ENCODE peak calls at places on chromosomes 3 and 15, in four cellular contexts. E, K, J and N are unnamed samples.

GRCh38 chr3:107897471-107898180 is 193.2 kb downstream of the CD47 start:
- DNase-seq in E (no peak), K (no peak), J (no peak), N (no peak)

GRCh38 chr3:54427501-54427900 is 305.1 kb downstream of the CACNA2D3 start:
- DNase-seq in E (no peak), K (no peak), J (no peak), N (no peak)

GRCh38 chr3:57446318-57446841 is 97.8 kb downstream of the DNAH12 start:
- DNase-seq in E (no peak), K (no peak), J (no peak), N (no peak)

GRCh38 chr3:98529856-98530459 is 1.8 kb upstream of the GPR15 start:
- DNase-seq in E (no peak), K (no peak), J (no peak), N (no peak)

GRCh38 chr3:73081140-73081539 is 19.7 kb downstream of the EBLN2 start:
- DNase-seq in E (no peak), K (no peak), J (no peak), N (no peak)

GRCh38 chr3:194714564-194714963 is 28.9 kb downstream of the FAM43A start:
- DNase-seq in E (no peak), K (no peak), J (no peak), N (no peak)

GRCh38 chr3:3636815-3637214 is 162.4 kb upstream of the LRRN1 start:
- DNase-seq in E (no peak), K (no peak), J (no peak), N (no peak)

GRCh38 chr3:184335661-184336483 is 1.5 kb upstream of the FAM131A start:
- DNase-seq in E (no peak), K (peak), J (peak), N (peak)

GRCh38 chr3:48820626-48821324 is 26.9 kb downstream of the PRKAR2A start:
- DNase-seq in E (no peak), K (peak), J (no peak), N (no peak)

GRCh38 chr3:141913150-141913811 is 36.8 kb downstream of the ATP1B3 start:
- DNase-seq in E (peak), K (peak), J (peak), N (peak)

GRCh38 chr15:58698887-58699641 is 50.4 kb downstream of the ADAM10 start:
- DNase-seq in E (no peak), K (no peak), J (no peak), N (no peak)

GRCh38 chr3:137866933-137867332 is 102.8 kb downstream of the SOX14 start:
- DNase-seq in E (no peak), K (no peak), J (no peak), N (no peak)

GRCh38 chr3:112894258-112894657 is 47.6 kb upstream of the CD200R1L start:
- DNase-seq in E (no peak), K (no peak), J (no peak), N (peak)

GRCh38 chr3:169104541-169104940 is 559.0 kb downstream of the MECOM start:
- DNase-seq in E (no peak), K (no peak), J (no peak), N (no peak)

GRCh38 chr3:11907667-11908660 is 61.3 kb upstream of the TAMM41 start:
- DNase-seq in E (no peak), K (no peak), J (no peak), N (no peak)

GRCh38 chr3:14124223-14124614 is 451 bp downstream of the CHCHD4 start:
- DNase-seq in E (peak), K (peak), J (peak), N (peak)

GRCh38 chr3:138092023-138092422 is 23.4 kb downstream of the DZIP1L start:
- DNase-seq in E (no peak), K (no peak), J (no peak), N (no peak)

GRCh38 chr3:187878776-187879524 is 133.7 kb upstream of the BCL6 start:
- DNase-seq in E (no peak), K (no peak), J (no peak), N (no peak)

GRCh38 chr3:105764378-105765376 is 104.1 kb downstream of the CBLB start:
- DNase-seq in E (no peak), K (no peak), J (no peak), N (no peak)

GRCh38 chr3:186824430-186825139 is 17.9 kb upstream of the ADIPOQ start:
- DNase-seq in E (no peak), K (no peak), J (no peak), N (no peak)

GRCh38 chr3:168620854-168621253 is 525.1 kb upstream of the GOLIM4 start:
- DNase-seq in E (no peak), K (peak), J (peak), N (no peak)

GRCh38 chr3:50256978-50257890 is 11.7 kb upstream of the SEMA3B start:
- DNase-seq in E (no peak), K (no peak), J (no peak), N (peak)

GRCh38 chr3:128879991-128880390 is 571 bp downstream of the ACAD9 start:
- DNase-seq in E (no peak), K (no peak), J (peak), N (no peak)

GRCh38 chr3:42013652-42014442 is 51.9 kb upstream of the ULK4 start:
- DNase-seq in E (no peak), K (no peak), J (no peak), N (peak)

GRCh38 chr15:56814429-56814828 is 81.1 kb upstream of the ZNF280D start:
- DNase-seq in E (no peak), K (no peak), J (no peak), N (no peak)

GRCh38 chr3:13210221-13210975 is 137.2 kb upstream of the IQSEC1 start:
- DNase-seq in E (no peak), K (no peak), J (no peak), N (no peak)

GRCh38 chr3:52002768-52003167 is 7.1 kb upstream of the RPL29 start:
- DNase-seq in E (no peak), K (no peak), J (no peak), N (no peak)

GRCh38 chr3:79113821-79114220 is 654.0 kb downstream of the ROBO1 start:
- DNase-seq in E (no peak), K (no peak), J (no peak), N (no peak)

GRCh38 chr3:100984257-100984772 is 8.9 kb downstream of the ABI3BP start:
- DNase-seq in E (no peak), K (no peak), J (no peak), N (no peak)

GRCh38 chr3:39138804-39139415 is 14.5 kb downstream of the CSRNP1 start:
- DNase-seq in E (no peak), K (no peak), J (no peak), N (no peak)

GRCh38 chr3:61569856-61570255 is 8.5 kb downstream of the PTPRG start:
- DNase-seq in E (no peak), K (peak), J (no peak), N (no peak)

GRCh38 chr3:61572879-61573278 is 11.5 kb downstream of the PTPRG start:
- DNase-seq in E (no peak), K (no peak), J (no peak), N (no peak)

GRCh38 chr3:61573441-61573840 is 12.1 kb downstream of the PTPRG start:
- DNase-seq in E (no peak), K (no peak), J (no peak), N (no peak)

GRCh38 chr3:61571516-61572336 is 10.4 kb downstream of the PTPRG start:
- DNase-seq in E (no peak), K (no peak), J (no peak), N (no peak)

DNA sequence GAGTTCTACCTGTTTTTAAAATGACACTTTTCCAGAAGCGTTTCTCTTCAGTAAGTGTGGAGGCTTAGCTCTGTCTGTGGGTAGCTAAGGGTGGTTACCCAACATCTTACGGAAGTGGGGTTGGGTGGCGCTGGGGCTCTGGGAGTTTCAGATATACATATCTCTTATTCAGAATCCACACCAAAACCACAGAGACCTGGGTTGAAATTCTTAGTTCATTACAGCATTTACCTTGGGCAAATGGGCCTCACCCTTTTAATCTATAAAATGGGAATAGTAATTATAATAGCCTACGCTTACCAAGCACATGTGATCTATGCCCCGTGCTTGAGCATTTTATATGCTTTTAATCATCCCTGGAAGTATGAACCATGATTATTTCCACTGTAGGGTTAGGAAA is 9.4 kb downstream of the PTPRG start:
- DNase-seq in E (no peak), K (no peak), J (no peak), N (no peak)
- TF ChIP-seq ESRRA in E (no peak), K (no peak), J (no peak), N (no peak)

DNA sequence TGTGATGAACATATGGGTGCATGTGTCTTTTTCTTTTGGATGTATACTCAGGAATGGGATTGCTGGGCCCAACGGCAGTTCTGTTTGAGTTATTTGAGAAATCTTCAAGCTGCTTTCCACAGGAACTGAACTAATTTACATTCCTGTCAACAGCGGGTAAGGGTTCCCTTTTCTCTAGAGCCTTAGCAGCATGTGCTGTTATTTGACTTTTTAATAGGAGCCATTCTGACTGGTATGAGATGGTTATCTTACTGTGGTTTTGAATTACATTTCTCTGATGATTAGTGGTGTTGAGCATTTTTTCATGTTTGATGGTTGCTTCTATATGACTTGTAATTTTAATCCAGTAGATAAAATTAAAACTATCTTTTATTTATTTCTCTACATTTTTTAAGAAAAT is 1168.6 kb upstream of the ALCAM start:
- DNase-seq in E (no peak), K (no peak), J (no peak), N (no peak)
- TF ChIP-seq RAD21 in E (no peak), K (no peak), J (no peak), N (no peak)

GRCh38 chr15:73685561-73685960 is 1.4 kb downstream of the CD276 start:
- DNase-seq in E (no peak), K (no peak), J (no peak), N (no peak)
- TF ChIP-seq ESRRA in E (no peak), K (no peak), J (no peak), N (no peak)

GRCh38 chr3:152656207-152657001 is 178.5 kb upstream of the P2RY1 start:
- DNase-seq in E (no peak), K (no peak), J (no peak), N (no peak)

GRCh38 chr3:152658977-152659376 is 176.0 kb upstream of the P2RY1 start:
- DNase-seq in E (no peak), K (no peak), J (no peak), N (peak)

GRCh38 chr3:152662157-152662556 is 172.8 kb upstream of the P2RY1 start:
- DNase-seq in E (no peak), K (no peak), J (no peak), N (no peak)

GRCh38 chr3:152657002-152657400 is 177.9 kb upstream of the P2RY1 start:
- DNase-seq in E (no peak), K (no peak), J (no peak), N (no peak)
- TF ChIP-seq RAD21 in E (no peak), K (no peak), J (no peak), N (no peak)

GRCh38 chr3:122213650-122214049 is 30.2 kb downstream of the CASR start:
- DNase-seq in E (no peak), K (no peak), J (no peak), N (no peak)

GRCh38 chr3:122219242-122219872 is 35.9 kb downstream of the CASR start:
- DNase-seq in E (no peak), K (no peak), J (no peak), N (no peak)

GRCh38 chr3:122214718-122215117 is 31.2 kb downstream of the CASR start:
- DNase-seq in E (no peak), K (no peak), J (no peak), N (no peak)

DNA sequence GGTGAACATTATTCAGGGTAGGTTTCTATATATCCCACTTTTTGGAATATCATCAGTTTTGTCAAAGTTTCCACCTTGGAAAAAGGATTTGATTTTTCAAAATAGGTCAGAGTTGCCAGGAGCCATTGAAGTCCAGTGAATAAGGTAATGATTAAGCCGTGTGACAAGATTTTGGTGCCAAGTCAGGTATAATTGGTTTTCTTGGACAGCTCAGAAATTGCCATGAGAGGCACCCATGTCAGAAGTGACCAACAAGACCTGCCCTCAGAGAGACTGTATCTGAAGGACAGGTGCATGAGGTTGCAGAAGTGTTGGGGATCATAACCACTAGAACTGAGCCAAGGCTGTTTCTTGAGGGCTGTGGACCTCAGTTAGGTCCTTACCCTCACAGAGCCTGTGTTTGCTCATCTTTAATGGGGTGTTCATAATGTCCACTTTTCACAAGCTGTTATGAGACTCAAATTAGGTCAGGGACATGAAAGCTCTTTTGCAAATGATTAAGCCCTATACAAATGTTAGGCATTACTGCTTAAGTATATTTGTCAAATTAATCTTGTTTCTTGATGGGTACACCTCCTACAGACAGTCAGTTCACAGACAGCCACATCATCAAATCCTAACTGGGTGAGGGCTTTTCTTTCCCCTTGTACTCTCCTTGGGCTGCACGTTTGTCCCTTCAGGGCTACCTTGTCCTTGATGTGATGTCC is 32.3 kb downstream of the CASR start:
- DNase-seq in E (no peak), K (no peak), J (no peak), N (no peak)
- TF ChIP-seq ESRRA in E (no peak), K (no peak), J (no peak), N (no peak)

GRCh38 chr15:101262551-101262950 is 10.7 kb upstream of the CHSY1 start:
- DNase-seq in E (no peak), K (no peak), J (no peak), N (no peak)
- TF ChIP-seq RAD21 in E (no peak), K (no peak), J (no peak), N (no peak)

GRCh38 chr3:133927543-133928066 is 31.9 kb upstream of the RAB6B start:
- DNase-seq in E (no peak), K (no peak), J (peak), N (peak)
- TF ChIP-seq ESRRA in E (no peak), K (no peak), J (no peak), N (no peak)